ENCODE peak calls at places on chromosomes 2 and 18, in five cellular contexts. One of them, this sample, is unnamed.

GRCh38 chr2:179569834-179570233 is 291.6 kb downstream of the ZNF385B start:
- DNase-seq in CD14-positive monocyte: no peak
- DNase-seq in astrocyte: peak; percentile 46
- DNase-seq in colonic mucosa: no peak
- DNase-seq in lower leg skin: peak; percentile 28
- DNase-seq in this sample: peak; percentile 46

GRCh38 chr18:6412933-6413472 is 1.7 kb downstream of the L3MBTL4 start:
- DNase-seq in CD14-positive monocyte: no peak
- DNase-seq in astrocyte: no peak
- DNase-seq in colonic mucosa: no peak
- DNase-seq in lower leg skin: no peak
- DNase-seq in this sample: no peak

GRCh38 chr2:75994759-75995158 is 284.0 kb upstream of the GCFC2 start:
- DNase-seq in CD14-positive monocyte: no peak
- DNase-seq in astrocyte: no peak
- DNase-seq in colonic mucosa: no peak
- DNase-seq in lower leg skin: no peak
- DNase-seq in this sample: no peak

GRCh38 chr2:183458450-183458849 is 334.2 kb downstream of the NUP35 start:
- DNase-seq in CD14-positive monocyte: no peak
- DNase-seq in astrocyte: no peak
- DNase-seq in colonic mucosa: no peak
- DNase-seq in lower leg skin: no peak
- DNase-seq in this sample: no peak

GRCh38 chr2:152166633-152167032 is 8.9 kb downstream of the STAM2 start:
- DNase-seq in CD14-positive monocyte: no peak
- DNase-seq in astrocyte: peak; percentile 65
- DNase-seq in colonic mucosa: no peak
- DNase-seq in lower leg skin: no peak
- DNase-seq in this sample: no peak

GRCh38 chr2:59684101-59684770 is 869.2 kb downstream of the BCL11A start:
- DNase-seq in CD14-positive monocyte: no peak
- DNase-seq in astrocyte: no peak
- DNase-seq in colonic mucosa: no peak
- DNase-seq in lower leg skin: no peak
- DNase-seq in this sample: peak; percentile 2

GRCh38 chr2:17587469-17587868 is 47.0 kb downstream of the VSNL1 start:
- DNase-seq in CD14-positive monocyte: no peak
- DNase-seq in astrocyte: no peak
- DNase-seq in colonic mucosa: no peak
- DNase-seq in lower leg skin: no peak
- DNase-seq in this sample: no peak

GRCh38 chr2:227862227-227862740 is 9.1 kb upstream of the DAW1 start:
- DNase-seq in CD14-positive monocyte: no peak
- DNase-seq in astrocyte: no peak
- DNase-seq in colonic mucosa: peak; percentile 63
- DNase-seq in lower leg skin: no peak
- DNase-seq in this sample: peak; percentile 11

GRCh38 chr2:53672881-53673522 is 94.6 kb upstream of the CHAC2 start:
- DNase-seq in CD14-positive monocyte: no peak
- DNase-seq in astrocyte: peak; percentile 30
- DNase-seq in colonic mucosa: no peak
- DNase-seq in lower leg skin: no peak
- DNase-seq in this sample: no peak

GRCh38 chr18:33123852-33124251 is 316.7 kb downstream of the CCDC178 start:
- DNase-seq in CD14-positive monocyte: no peak
- DNase-seq in astrocyte: no peak
- DNase-seq in colonic mucosa: no peak
- DNase-seq in lower leg skin: no peak
- DNase-seq in this sample: no peak

GRCh38 chr2:236641051-236641450 is 71.4 kb downstream of the ACKR3 start:
- DNase-seq in CD14-positive monocyte: no peak
- DNase-seq in astrocyte: no peak
- DNase-seq in colonic mucosa: no peak
- DNase-seq in lower leg skin: no peak
- DNase-seq in this sample: no peak

GRCh38 chr2:102367331-102367971 is 11.9 kb downstream of the IL18R1 start:
- DNase-seq in CD14-positive monocyte: no peak
- DNase-seq in astrocyte: no peak
- DNase-seq in colonic mucosa: no peak
- DNase-seq in lower leg skin: no peak
- DNase-seq in this sample: no peak

GRCh38 chr2:61978522-61978921 is 73.0 kb downstream of the COMMD1 start:
- DNase-seq in CD14-positive monocyte: no peak
- DNase-seq in astrocyte: no peak
- DNase-seq in colonic mucosa: no peak
- DNase-seq in lower leg skin: no peak
- DNase-seq in this sample: no peak

GRCh38 chr2:198371902-198372611 is 567.7 kb downstream of the PLCL1 start:
- DNase-seq in CD14-positive monocyte: no peak
- DNase-seq in astrocyte: peak; percentile 6
- DNase-seq in colonic mucosa: no peak
- DNase-seq in lower leg skin: no peak
- DNase-seq in this sample: no peak

GRCh38 chr2:106565599-106565998 is 78.4 kb downstream of the CD8B2 start:
- DNase-seq in CD14-positive monocyte: no peak
- DNase-seq in astrocyte: no peak
- DNase-seq in colonic mucosa: no peak
- DNase-seq in lower leg skin: no peak
- DNase-seq in this sample: no peak

GRCh38 chr2:119004602-119005001 is 62.6 kb downstream of the MARCO start:
- DNase-seq in CD14-positive monocyte: no peak
- DNase-seq in astrocyte: no peak
- DNase-seq in colonic mucosa: no peak
- DNase-seq in lower leg skin: peak; percentile 12
- DNase-seq in this sample: no peak

GRCh38 chr2:141438536-141438935 is 692.3 kb downstream of the LRP1B start:
- DNase-seq in CD14-positive monocyte: no peak
- DNase-seq in astrocyte: peak; percentile 29
- DNase-seq in colonic mucosa: no peak
- DNase-seq in lower leg skin: no peak
- DNase-seq in this sample: no peak

DNA sequence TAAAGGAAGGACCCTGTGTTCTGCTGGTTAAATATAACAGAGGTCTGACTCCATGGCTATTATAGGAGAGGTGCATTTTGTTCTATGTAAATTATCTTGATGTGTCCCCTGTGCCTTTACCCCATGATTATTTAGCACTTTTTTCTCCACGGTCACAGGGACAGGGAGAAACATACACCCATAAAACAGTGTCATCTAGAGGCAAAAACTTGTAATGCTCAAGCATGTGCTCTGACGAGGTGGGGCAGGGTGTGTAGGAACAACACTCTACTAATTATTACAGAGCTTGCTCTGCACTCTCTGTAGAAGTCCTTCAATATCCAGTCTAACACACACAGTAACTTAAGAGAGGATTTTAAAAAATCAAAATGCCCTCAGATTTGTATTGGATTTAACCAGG is 187.9 kb downstream of the NEDD4L start:
- DNase-seq in CD14-positive monocyte: no peak
- DNase-seq in astrocyte: no peak
- DNase-seq in colonic mucosa: no peak
- DNase-seq in lower leg skin: no peak
- DNase-seq in this sample: no peak
- TF ChIP-seq CTCF in CD14-positive monocyte: no peak
- TF ChIP-seq CTCF in astrocyte: peak; percentile 16
- TF ChIP-seq CTCF in colonic mucosa: peak; percentile 43
- TF ChIP-seq CTCF in lower leg skin: no peak
- TF ChIP-seq CTCF in this sample: no peak

GRCh38 chr2:11743846-11744553 is 2.4 kb upstream of the LPIN1 start:
- DNase-seq in CD14-positive monocyte: peak; percentile 98
- DNase-seq in astrocyte: peak; percentile 100
- DNase-seq in colonic mucosa: peak; percentile 96
- DNase-seq in lower leg skin: peak; percentile 93
- DNase-seq in this sample: peak; percentile 100

GRCh38 chr2:11742317-11742701 is 4.1 kb upstream of the LPIN1 start:
- DNase-seq in CD14-positive monocyte: no peak
- DNase-seq in astrocyte: no peak
- DNase-seq in colonic mucosa: no peak
- DNase-seq in lower leg skin: no peak
- DNase-seq in this sample: no peak

GRCh38 chr2:11742702-11743530 is 3.5 kb upstream of the LPIN1 start:
- DNase-seq in CD14-positive monocyte: no peak
- DNase-seq in astrocyte: no peak
- DNase-seq in colonic mucosa: no peak
- DNase-seq in lower leg skin: no peak
- DNase-seq in this sample: no peak

GRCh38 chr2:11743531-11743815 is 3.0 kb upstream of the LPIN1 start:
- DNase-seq in CD14-positive monocyte: no peak
- DNase-seq in astrocyte: no peak
- DNase-seq in colonic mucosa: no peak
- DNase-seq in lower leg skin: no peak
- DNase-seq in this sample: no peak

GRCh38 chr2:11738589-11739436 is 7.6 kb upstream of the LPIN1 start:
- DNase-seq in CD14-positive monocyte: peak; percentile 78
- DNase-seq in astrocyte: peak; percentile 74
- DNase-seq in colonic mucosa: peak; percentile 51
- DNase-seq in lower leg skin: peak; percentile 83
- DNase-seq in this sample: no peak
- TF ChIP-seq CTCF in CD14-positive monocyte: peak; percentile 56
- TF ChIP-seq CTCF in astrocyte: peak; percentile 41
- TF ChIP-seq CTCF in colonic mucosa: peak; percentile 36
- TF ChIP-seq CTCF in lower leg skin: no peak
- TF ChIP-seq CTCF in this sample: no peak

DNA sequence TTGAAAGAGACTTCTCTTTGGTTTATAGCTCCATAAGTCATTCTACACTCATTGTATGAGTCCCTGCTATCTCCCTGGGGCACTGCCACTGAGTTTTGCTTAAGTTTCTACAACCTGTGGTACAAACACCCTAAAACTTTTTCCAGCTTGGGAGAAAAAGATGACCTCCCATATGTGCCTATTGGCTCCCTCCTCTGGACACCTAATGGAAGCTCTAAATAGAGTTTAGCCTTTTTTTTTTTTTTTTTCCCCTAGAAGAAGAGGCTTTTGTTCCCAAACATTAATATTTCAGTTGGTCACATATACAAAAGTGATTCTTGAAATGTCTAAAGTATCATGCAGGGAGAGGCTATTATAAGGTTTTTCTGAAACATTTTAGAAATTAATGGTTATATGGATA is 547.2 kb upstream of the TMEFF2 start:
- DNase-seq in CD14-positive monocyte: no peak
- DNase-seq in astrocyte: no peak
- DNase-seq in colonic mucosa: no peak
- DNase-seq in lower leg skin: no peak
- DNase-seq in this sample: peak; percentile 5
- TF ChIP-seq CTCF in CD14-positive monocyte: no peak
- TF ChIP-seq CTCF in astrocyte: no peak
- TF ChIP-seq CTCF in colonic mucosa: no peak
- TF ChIP-seq CTCF in lower leg skin: no peak
- TF ChIP-seq CTCF in this sample: no peak

DNA sequence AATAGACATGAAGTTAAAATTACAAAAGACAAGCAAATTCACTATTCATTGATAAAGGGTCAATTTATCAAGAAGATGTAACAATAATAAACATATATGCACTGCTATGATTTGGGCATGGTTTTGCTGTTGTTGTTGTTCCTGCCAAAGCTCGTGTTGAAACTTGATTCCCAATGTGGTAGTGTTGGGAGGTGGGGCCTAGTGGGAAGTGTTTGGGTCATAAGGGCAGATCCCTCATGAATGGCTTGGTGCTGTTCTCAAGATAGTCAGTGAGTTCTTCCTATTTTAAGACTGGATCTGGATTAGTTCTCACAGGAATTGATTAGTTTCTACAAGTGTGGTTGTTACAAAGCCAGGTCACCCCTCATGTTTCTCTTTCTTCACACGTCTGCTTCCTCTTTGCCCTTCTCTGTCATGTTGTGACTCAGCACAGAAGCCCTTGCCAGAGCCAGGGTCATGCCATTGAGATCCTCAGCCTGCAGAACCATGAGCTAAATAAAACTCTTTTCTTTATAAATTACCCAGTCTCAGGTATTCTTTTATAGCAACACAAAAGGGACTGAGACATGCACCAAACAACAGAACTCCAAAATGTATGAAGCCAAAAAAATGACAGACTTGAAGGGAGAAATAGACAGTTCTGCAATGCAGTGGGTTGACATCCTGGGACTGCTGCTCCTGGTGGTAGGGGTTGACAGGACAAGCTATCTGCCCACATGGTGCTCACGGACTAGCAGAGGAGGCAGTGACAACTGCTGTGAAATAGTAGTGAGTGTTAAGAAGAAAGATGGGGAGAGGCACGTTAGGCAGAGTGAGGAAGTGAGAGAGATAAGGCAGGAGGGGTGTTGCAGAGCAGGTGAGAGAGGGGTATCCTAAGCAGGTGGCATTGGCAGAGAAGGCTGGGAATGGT is 18.6 kb upstream of the SKA1 start:
- DNase-seq in CD14-positive monocyte: peak; percentile 71
- DNase-seq in astrocyte: no peak
- DNase-seq in colonic mucosa: no peak
- DNase-seq in lower leg skin: no peak
- DNase-seq in this sample: no peak
- TF ChIP-seq CTCF in CD14-positive monocyte: no peak
- TF ChIP-seq CTCF in astrocyte: no peak
- TF ChIP-seq CTCF in colonic mucosa: no peak
- TF ChIP-seq CTCF in lower leg skin: no peak
- TF ChIP-seq CTCF in this sample: no peak

DNA sequence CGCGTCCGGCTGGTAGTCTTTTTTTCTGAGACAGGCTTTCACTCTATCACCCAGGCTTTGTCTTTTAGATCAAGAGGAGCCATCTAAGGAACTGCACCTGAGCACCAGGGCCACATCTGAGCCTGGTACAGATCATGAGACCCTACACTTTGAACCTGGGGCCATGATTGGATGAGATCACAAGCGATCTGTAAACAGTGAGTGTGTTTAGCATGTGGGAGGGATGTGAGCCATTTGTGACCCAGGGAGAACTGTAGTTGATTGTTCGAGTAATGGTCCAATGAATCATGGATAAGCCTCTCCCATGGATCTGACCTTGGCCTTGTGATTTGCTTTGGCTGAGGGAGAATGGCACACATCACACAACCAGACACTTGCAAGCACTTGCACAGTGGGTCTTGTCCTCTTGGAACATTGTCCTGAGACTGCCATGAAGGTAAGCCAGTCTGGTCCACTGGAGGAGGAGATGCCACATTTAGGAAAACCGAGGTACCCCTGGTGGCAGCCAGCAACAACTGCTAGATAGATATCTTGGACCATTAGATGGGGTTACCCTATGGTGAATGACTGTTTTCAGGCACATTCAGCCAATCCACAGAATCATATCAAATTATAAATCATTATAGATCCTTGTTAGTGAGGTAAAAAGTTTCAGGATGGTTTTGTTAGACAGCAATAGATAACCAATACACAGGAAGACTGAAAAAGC is 19.5 kb upstream of the DTNB start:
- DNase-seq in CD14-positive monocyte: no peak
- DNase-seq in astrocyte: no peak
- DNase-seq in colonic mucosa: no peak
- DNase-seq in lower leg skin: no peak
- DNase-seq in this sample: no peak
- TF ChIP-seq CTCF in CD14-positive monocyte: no peak
- TF ChIP-seq CTCF in astrocyte: no peak
- TF ChIP-seq CTCF in colonic mucosa: no peak
- TF ChIP-seq CTCF in lower leg skin: no peak
- TF ChIP-seq CTCF in this sample: no peak

GRCh38 chr2:126399001-126399400 is 257.0 kb upstream of the GYPC start:
- DNase-seq in CD14-positive monocyte: no peak
- DNase-seq in astrocyte: no peak
- DNase-seq in colonic mucosa: no peak
- DNase-seq in lower leg skin: no peak
- DNase-seq in this sample: no peak
- TF ChIP-seq CTCF in CD14-positive monocyte: no peak
- TF ChIP-seq CTCF in astrocyte: no peak
- TF ChIP-seq CTCF in colonic mucosa: no peak
- TF ChIP-seq CTCF in lower leg skin: no peak
- TF ChIP-seq CTCF in this sample: no peak